ENCODE peak calls at places on chromosomes 7 and 10, in ten cellular contexts. V, E, T, B, Z, Q, K, O, N and U are unnamed samples.

GRCh38 chr7:44097064-44097932 is 6.8 kb upstream of the AEBP1 start:
- DNase-seq in O (no peak), E (no peak), T (no peak), V (no peak), Q (no peak), N (peak), K (no peak), Z (no peak), B (no peak), U (no peak)

GRCh38 chr10:75772153-75772887 is 340.9 kb downstream of the LRMDA start:
- DNase-seq in K (no peak), Z (no peak), N (peak), V (no peak), O (no peak), B (no peak), E (no peak), Q (no peak), T (no peak), U (peak)

GRCh38 chr10:13120786-13121499 is 21.0 kb downstream of the OPTN start:
- DNase-seq in Q (no peak), B (no peak), N (peak), T (no peak), Z (no peak), E (no peak), V (no peak), K (no peak), O (no peak), U (no peak)

GRCh38 chr10:33494000-33494399 is 159.5 kb upstream of the NRP1 start:
- DNase-seq in V (no peak), K (no peak), E (no peak), Q (no peak), T (no peak), O (no peak), B (no peak), Z (no peak), N (no peak), U (no peak)

GRCh38 chr10:89426230-89426868 is 12.0 kb downstream of the IFIT5 start:
- DNase-seq in E (peak), V (no peak), B (no peak), T (no peak), K (no peak), Z (no peak), Q (peak), O (peak), N (peak), U (peak)

GRCh38 chr10:24374134-24374915 is 165.4 kb downstream of the KIAA1217 start:
- DNase-seq in E (no peak), V (no peak), K (no peak), O (peak), Z (no peak), Q (peak), N (no peak), T (no peak), B (no peak), U (no peak)

GRCh38 chr7:152759655-152760383 is at the start of gene ACTR3B:
- DNase-seq in B (peak), O (peak), N (peak), E (peak), K (peak), T (peak), V (peak), Z (peak), Q (peak), U (peak)

GRCh38 chr10:91077549-91078017 is 142.9 kb upstream of the PCGF5 start:
- DNase-seq in E (no peak), N (no peak), B (no peak), V (peak), O (no peak), T (peak), Q (no peak), K (no peak), Z (peak), U (peak)

GRCh38 chr7:140005754-140006503 is 56.8 kb downstream of the PARP12 start:
- DNase-seq in Q (no peak), N (no peak), B (no peak), T (no peak), E (peak), K (no peak), V (no peak), O (no peak), Z (no peak), U (peak)

GRCh38 chr10:125824736-125825135 is 1.4 kb downstream of the BCCIP start:
- DNase-seq in Q (no peak), B (no peak), O (peak), Z (no peak), T (no peak), K (no peak), V (no peak), E (peak), N (no peak), U (no peak)

GRCh38 chr7:46603296-46603701 is 682.2 kb upstream of the IGFBP3 start:
- DNase-seq in T (peak), Z (no peak), B (no peak), O (no peak), V (no peak), E (no peak), N (no peak), Q (no peak), K (no peak), U (no peak)

GRCh38 chr10:119807960-119808697 is 64.5 kb downstream of the MCMBP start:
- DNase-seq in N (peak), Q (peak), E (no peak), K (no peak), T (no peak), O (peak), Z (peak), B (no peak), V (no peak), U (peak)

GRCh38 chr7:158193446-158193845 is 394.2 kb downstream of the PTPRN2 start:
- DNase-seq in T (no peak), E (no peak), O (no peak), Q (no peak), N (no peak), B (no peak), Z (no peak), V (no peak), K (no peak), U (no peak)

GRCh38 chr7:85469446-85469970 is 282.7 kb upstream of the SEMA3D start:
- DNase-seq in V (no peak), Q (no peak), O (no peak), B (no peak), N (no peak), T (no peak), E (no peak), K (no peak), Z (no peak), U (no peak)